ENCODE peak calls at places on chromosome 4, in five cellular contexts. K, E, M, I and U are unnamed samples.

GRCh38 chr4:122712782-122713181 is 19.7 kb upstream of the BBS12 start:
- DNase-seq in M (no peak), E (no peak), I (peak; percentile 40), K (no peak), U (no peak)

GRCh38 chr4:73860175-73860574 is 7.1 kb downstream of the PF4V1 start:
- DNase-seq in E (no peak), K (no peak), I (no peak), M (no peak), U (no peak)

GRCh38 chr4:3860913-3861636 is 94.9 kb downstream of the ADRA2C start:
- DNase-seq in I (no peak), K (no peak), E (no peak), M (no peak), U (no peak)

GRCh38 chr4:6534618-6535328 is 40.2 kb upstream of the MAN2B2 start:
- DNase-seq in E (no peak), M (no peak), I (no peak), K (no peak), U (no peak)

GRCh38 chr4:93960916-93961315 is 132.4 kb downstream of the ATOH1 start:
- DNase-seq in K (no peak), M (no peak), E (no peak), I (no peak), U (no peak)

GRCh38 chr4:5976431-5976830 is 41.8 kb downstream of the C4orf50 start:
- DNase-seq in M (no peak), I (no peak), K (peak; percentile 56), E (no peak), U (no peak)

GRCh38 chr4:153901220-153901619 is 112.3 kb upstream of the SFRP2 start:
- DNase-seq in E (peak; percentile 8), M (no peak), K (no peak), I (no peak), U (no peak)

GRCh38 chr4:87974856-87975462 is 555 bp upstream of the SPP1 start:
- DNase-seq in K (peak; percentile 58), E (peak; percentile 73), I (peak; percentile 55), M (no peak), U (no peak)

GRCh38 chr4:122958505-122958904 is 36.1 kb upstream of the NUDT6 start:
- DNase-seq in I (no peak), M (no peak), K (peak; percentile 27), E (no peak), U (no peak)